ENCODE peak calls at places on chromosome 19, in nine cellular contexts. D, S, L, W, U, K, X, N and G are unnamed samples.

GRCh38 chr19:11265785-11266236 is 3.5 kb upstream of the DOCK6 start:
- DNase-seq in W (peak; percentile 53), X (no peak), S (peak; percentile 14), U (no peak), K (no peak), L (no peak), N (no peak), D (no peak), G (peak; percentile 91)

GRCh38 chr19:29273000-29273691 is 60.2 kb upstream of the UQCRFS1 start:
- DNase-seq in S (no peak), U (no peak), W (no peak), K (no peak), X (no peak), N (no peak), D (no peak), L (no peak), G (no peak)

GRCh38 chr19:4967738-4968461 is 1.0 kb upstream of the KDM4B start:
- DNase-seq in L (no peak), D (no peak), U (peak; percentile 40), N (no peak), W (peak; percentile 33), X (no peak), K (no peak), S (peak; percentile 30), G (no peak)

GRCh38 chr19:13022111-13022858 is 27.0 kb downstream of the NFIX start:
- DNase-seq in D (peak; percentile 62), K (peak; percentile 22), X (no peak), L (no peak), N (no peak), U (peak; percentile 48), S (no peak), W (peak; percentile 51), G (no peak)

GRCh38 chr19:39052243-39052746 is 19.9 kb upstream of the FBXO27 start:
- DNase-seq in D (peak; percentile 26), S (peak; percentile 52), X (no peak), N (peak; percentile 57), U (peak; percentile 74), K (peak; percentile 47), W (peak; percentile 47), L (peak; percentile 76), G (peak; percentile 88)

GRCh38 chr19:17125728-17126677 is 50.4 kb downstream of the MYO9B start:
- DNase-seq in W (no peak), S (no peak), N (no peak), U (peak; percentile 56), K (peak; percentile 63), D (no peak), L (peak; percentile 94), X (no peak), G (no peak)

GRCh38 chr19:9847087-9847671 is 12.1 kb downstream of the PIN1 start:
- DNase-seq in X (no peak), L (peak; percentile 62), U (peak; percentile 93), S (peak; percentile 88), N (no peak), D (peak; percentile 69), K (peak; percentile 93), W (peak; percentile 93), G (peak; percentile 55)

GRCh38 chr19:11125994-11126685 is 29.4 kb downstream of the SPC24 start:
- DNase-seq in W (peak; percentile 44), N (peak; percentile 88), L (peak; percentile 82), U (peak; percentile 79), K (peak; percentile 49), D (peak; percentile 91), X (peak; percentile 88), S (peak; percentile 56), G (peak; percentile 71)

GRCh38 chr19:48502720-48503018 is 9.0 kb downstream of the LMTK3 start:
- DNase-seq in D (no peak), K (no peak), W (no peak), L (no peak), S (no peak), X (no peak), N (no peak), U (no peak), G (no peak)

GRCh38 chr19:31611348-31611877 is 262.2 kb upstream of the TSHZ3 start:
- DNase-seq in U (no peak), D (no peak), S (no peak), K (no peak), W (no peak), X (no peak), N (no peak), L (no peak), G (no peak)

GRCh38 chr19:47280183-47280797 is 5.6 kb downstream of the INAFM1 start:
- DNase-seq in L (peak; percentile 51), S (no peak), D (peak; percentile 36), W (no peak), N (no peak), X (no peak), K (no peak), U (no peak), G (peak; percentile 66)
- TF ChIP-seq CTCF in L (peak; percentile 52), S (peak; percentile 51), D (no peak), W (peak; percentile 51), N (no peak), X (no peak), K (peak; percentile 71), U (peak; percentile 60), G (peak; percentile 34)

GRCh38 chr19:14366529-14366928 is 14.7 kb upstream of the ADGRE5 start:
- DNase-seq in K (peak; percentile 76), U (peak; percentile 86), L (peak; percentile 62), S (peak; percentile 70), D (peak; percentile 63), W (peak; percentile 48), N (peak; percentile 78), X (no peak), G (peak; percentile 84)

GRCh38 chr19:14367016-14367415 is 14.2 kb upstream of the ADGRE5 start:
- DNase-seq in U (no peak), L (no peak), X (no peak), W (no peak), N (no peak), S (no peak), D (no peak), K (no peak), G (no peak)

GRCh38 chr19:14363203-14364097 is 17.8 kb upstream of the ADGRE5 start:
- DNase-seq in U (peak; percentile 93), L (peak; percentile 76), D (peak; percentile 97), S (peak; percentile 40), W (peak; percentile 48), N (no peak), X (no peak), K (peak; percentile 76), G (peak; percentile 46)

GRCh38 chr19:14361824-14362223 is 19.4 kb upstream of the ADGRE5 start:
- DNase-seq in N (no peak), W (peak; percentile 12), U (peak; percentile 65), S (no peak), D (peak; percentile 62), K (no peak), X (no peak), L (no peak), G (no peak)
- TF ChIP-seq CTCF in N (no peak), W (no peak), U (no peak), S (peak; percentile 7), D (peak; percentile 20), K (peak; percentile 39), X (no peak), L (peak; percentile 36), G (no peak)

GRCh38 chr19:2089727-2090053 is 6.4 kb downstream of the MOB3A start:
- DNase-seq in L (no peak), U (no peak), K (no peak), S (no peak), X (no peak), D (no peak), W (no peak), N (no peak), G (no peak)
- TF ChIP-seq CTCF in L (no peak), U (no peak), K (no peak), S (no peak), X (no peak), D (no peak), W (no peak), N (no peak), G (no peak)

DNA sequence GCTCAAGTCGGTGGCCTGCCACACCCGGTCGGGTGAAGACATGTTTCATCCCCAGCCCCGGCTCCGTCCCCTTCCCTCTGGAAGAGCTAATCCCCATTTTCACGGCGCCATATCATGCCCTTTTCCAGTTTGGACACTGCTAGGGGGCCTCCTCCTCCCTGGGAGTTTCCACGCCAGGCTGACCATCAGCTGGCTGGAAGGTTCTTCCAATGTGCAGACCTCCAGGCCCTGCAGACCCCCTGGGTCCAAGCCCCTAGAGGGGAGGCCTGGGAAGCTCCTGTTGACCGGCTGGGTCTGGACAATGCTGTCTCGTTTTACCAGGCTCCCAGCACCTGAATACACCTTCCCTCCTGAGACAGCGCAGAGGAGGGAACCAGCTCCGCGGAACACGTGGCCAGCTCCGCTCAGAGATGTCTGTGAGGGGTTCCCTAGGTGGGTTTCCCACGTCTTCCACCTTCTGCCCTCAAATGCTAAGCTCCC is 44.7 kb upstream of the RANBP3 start:
- DNase-seq in S (no peak), N (no peak), L (no peak), U (no peak), X (no peak), W (no peak), K (no peak), D (no peak), G (no peak)
- TF ChIP-seq CTCF in S (no peak), N (no peak), L (no peak), U (no peak), X (no peak), W (no peak), K (no peak), D (no peak), G (no peak)

DNA sequence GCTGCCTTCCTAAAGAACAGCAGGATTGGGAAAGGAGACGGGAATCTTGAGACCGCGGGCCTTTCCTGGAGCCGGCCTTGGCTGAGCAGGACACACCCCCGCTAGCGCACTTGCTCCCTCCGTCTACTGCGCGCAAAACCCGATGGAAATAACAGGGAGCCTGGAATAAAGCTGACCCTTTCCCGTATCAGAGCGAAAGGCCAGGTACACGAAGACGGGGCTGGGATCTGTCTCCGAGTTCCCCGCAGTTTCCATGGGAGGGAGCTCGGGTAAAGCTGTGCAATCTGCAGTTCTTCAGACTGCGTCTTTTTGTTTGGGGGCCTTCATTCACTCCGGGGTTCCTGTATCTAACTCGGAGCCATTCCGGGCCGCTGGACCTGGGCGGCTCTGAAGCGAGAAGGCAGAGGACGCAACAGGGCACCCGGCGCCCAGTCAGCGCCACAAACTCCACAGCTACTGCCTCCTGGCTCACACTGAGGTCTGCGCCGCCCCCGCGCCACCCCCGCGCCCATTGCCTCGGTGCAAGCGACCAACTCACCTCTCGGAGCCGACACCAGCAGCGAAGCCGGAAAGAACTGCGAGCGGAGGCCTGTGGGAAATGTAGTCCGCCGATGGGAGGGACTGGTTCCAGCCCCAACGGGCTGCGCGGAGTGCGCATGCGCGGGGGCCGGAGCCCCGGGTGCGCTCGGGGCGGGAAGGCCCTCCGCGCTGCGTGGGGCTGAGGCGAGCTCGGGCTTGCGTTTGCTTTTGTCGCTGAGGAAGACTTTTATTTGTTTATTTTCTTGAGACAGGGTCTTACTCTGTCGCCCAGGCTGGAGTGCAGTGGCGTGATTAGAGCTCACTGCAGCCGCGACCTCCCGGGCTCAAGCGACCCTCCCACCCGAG is at the start of gene ZFP14:
- DNase-seq in X (peak; percentile 93), S (peak; percentile 93), U (peak; percentile 94), N (peak; percentile 89), D (peak; percentile 91), K (peak; percentile 92), L (peak; percentile 94), W (peak; percentile 91), G (peak; percentile 97)
- TF ChIP-seq CTCF in X (no peak), S (peak; percentile 34), U (peak; percentile 14), N (peak; percentile 14), D (no peak), K (peak; percentile 53), L (peak; percentile 35), W (no peak), G (no peak)

GRCh38 chr19:34578173-34578572 is 96.6 kb downstream of the WTIP start:
- DNase-seq in S (no peak), L (no peak), K (no peak), W (no peak), D (no peak), N (no peak), U (no peak), X (no peak), G (no peak)
- TF ChIP-seq CTCF in S (no peak), L (no peak), K (no peak), W (no peak), D (no peak), N (no peak), U (no peak), X (no peak), G (no peak)